ENCODE peak calls at places on chromosomes 16 and 17, in eight cellular contexts. S is upper lobe of right lung; P is SK-N-SH; W is sigmoid colon; Q is effector memory CD4-positive, alpha-beta T cell; O is lower lobe of right lung; F is body of pancreas; X is pancreas. D is an unnamed sample.
A peak's percentile ranks its signal among the peaks of the same experiment; 100 is the strongest.

GRCh38 chr16:24853830-24854229 is 8.1 kb downstream of the SLC5A11 start:
- DNase-seq in Q (no peak), F (no peak), P (peak; percentile 75), X (no peak), S (no peak), W (peak; percentile 70), O (no peak), D (no peak)

GRCh38 chr17:68197997-68198930 is 49.6 kb upstream of the AMZ2 start:
- DNase-seq in W (no peak), X (no peak), S (peak; percentile 64), Q (no peak), O (no peak), F (no peak), P (peak; percentile 46), D (no peak)

GRCh38 chr17:49557204-49558024 is 18.3 kb upstream of the NXPH3 start:
- DNase-seq in W (peak; percentile 73), F (peak; percentile 53), Q (no peak), P (peak; percentile 81), S (no peak), X (no peak), O (no peak), D (peak; percentile 20)

GRCh38 chr17:47834756-47835155 is 3.3 kb downstream of the LRRC46 start:
- DNase-seq in W (no peak), O (no peak), F (no peak), Q (no peak), X (no peak), S (no peak), P (no peak), D (no peak)

GRCh38 chr16:1647904-1648303 is 30.2 kb upstream of the JPT2 start:
- DNase-seq in S (no peak), Q (no peak), F (no peak), W (no peak), P (no peak), O (no peak), X (no peak), D (no peak)

GRCh38 chr16:483351-484075 is 44.0 kb upstream of the CAPN15 start:
- DNase-seq in S (no peak), F (no peak), W (no peak), Q (no peak), P (no peak), O (no peak), X (no peak), D (no peak)

GRCh38 chr16:3020247-3020603 is at the start of gene TNFRSF12A:
- DNase-seq in W (peak; percentile 83), O (peak; percentile 88), S (peak; percentile 91), Q (peak; percentile 61), F (peak; percentile 86), X (peak; percentile 81), P (peak; percentile 95), D (peak; percentile 75)

GRCh38 chr17:76716146-76716833 is 5.5 kb upstream of the MXRA7 start:
- DNase-seq in S (peak; percentile 63), F (peak; percentile 70), Q (peak; percentile 55), X (no peak), P (no peak), W (peak; percentile 77), O (peak; percentile 73), D (peak; percentile 94)

GRCh38 chr16:25151996-25152395 is 40.5 kb downstream of the LCMT1 start:
- DNase-seq in Q (no peak), P (no peak), S (no peak), X (no peak), W (no peak), O (no peak), F (no peak), D (no peak)

GRCh38 chr16:49489686-49490320 is 116.2 kb downstream of the C16orf78 start:
- DNase-seq in O (peak; percentile 19), S (peak; percentile 39), X (no peak), W (peak; percentile 37), F (no peak), Q (no peak), P (no peak), D (no peak)

GRCh38 chr17:70060415-70060814 is 14.6 kb upstream of the KCNJ16 start:
- DNase-seq in X (peak; percentile 41), O (no peak), P (no peak), S (no peak), W (no peak), Q (no peak), F (peak; percentile 57), D (no peak)

GRCh38 chr17:79214940-79215604 is 140.4 kb downstream of the ENGASE start:
- DNase-seq in X (no peak), F (no peak), S (no peak), P (peak; percentile 94), O (no peak), Q (no peak), W (no peak), D (no peak)

GRCh38 chr16:53985865-53986264 is 281.9 kb downstream of the FTO start:
- DNase-seq in X (no peak), O (no peak), Q (no peak), S (no peak), F (no peak), P (no peak), W (no peak), D (no peak)

GRCh38 chr16:48535369-48535787 is 74.6 kb downstream of the N4BP1 start:
- DNase-seq in X (no peak), S (no peak), F (no peak), Q (no peak), W (peak; percentile 59), O (no peak), P (no peak), D (no peak)

GRCh38 chr17:238071-238963 is 56.9 kb upstream of the DOC2B start:
- DNase-seq in W (peak; percentile 40), S (peak; percentile 44), O (peak; percentile 30), F (no peak), P (no peak), Q (no peak), X (no peak), D (peak; percentile 12)

GRCh38 chr16:2468142-2468724 is 2.9 kb upstream of the NTN3 start:
- DNase-seq in S (no peak), P (peak; percentile 75), F (no peak), X (peak; percentile 19), W (no peak), O (no peak), Q (no peak), D (no peak)

GRCh38 chr17:10032142-10032541 is 127.1 kb upstream of the RCVRN start:
- DNase-seq in P (no peak), W (no peak), X (no peak), O (no peak), S (no peak), Q (no peak), F (no peak), D (no peak)

GRCh38 chr17:77560841-77561240 is 397.7 kb upstream of the TNRC6C start:
- DNase-seq in Q (no peak), S (no peak), O (peak; percentile 8), W (no peak), F (no peak), P (no peak), X (no peak), D (no peak)

GRCh38 chr17:32241521-32242094 is 24.0 kb upstream of the RHBDL3 start:
- DNase-seq in F (no peak), X (no peak), W (no peak), P (no peak), Q (no peak), O (no peak), S (no peak), D (no peak)

GRCh38 chr17:72427761-72428109 is 306.9 kb downstream of the SOX9 start:
- DNase-seq in Q (no peak), O (no peak), W (no peak), F (no peak), P (no peak), X (no peak), S (no peak), D (no peak)
- H3K27ac ChIP-seq in Q (no peak overlapping the region), O (no peak overlapping the region), W (no peak overlapping the region), F (peak overlapping the region; percentile 0), P (no peak overlapping the region), X (peak overlapping the region; percentile 39), S (no peak overlapping the region), D (no peak overlapping the region)

GRCh38 chr16:75485230-75486013 is 9.8 kb downstream of the CHST6 start:
- DNase-seq in F (no peak), W (no peak), S (no peak), P (no peak), Q (no peak), X (no peak), O (no peak), D (no peak)
- H3K4me1 ChIP-seq in F (no peaks in the 10 kb centered on the region), W (no peaks in the 10 kb centered on the region), S (no peaks in the 10 kb centered on the region), P (no peaks in the 10 kb centered on the region), Q (no peaks in the 10 kb centered on the region), X (no peaks in the 10 kb centered on the region), O (no peaks in the 10 kb centered on the region), D (no peaks in the 10 kb centered on the region)

GRCh38 chr17:45894022-45894784 is at the start of gene MAPT:
- DNase-seq in X (peak; percentile 91), S (peak; percentile 96), F (peak; percentile 93), O (peak; percentile 92), P (peak; percentile 100), W (peak; percentile 95), Q (peak; percentile 72), D (peak; percentile 81)

GRCh38 chr17:45895969-45896793 is 1.8 kb downstream of the MAPT start:
- DNase-seq in S (no peak), X (no peak), W (no peak), F (no peak), O (no peak), P (peak; percentile 64), Q (no peak), D (no peak)

GRCh38 chr17:45896803-45897693 is 2.7 kb downstream of the MAPT start:
- DNase-seq in X (no peak), F (no peak), S (no peak), W (no peak), Q (no peak), P (no peak), O (no peak), D (no peak)

GRCh38 chr17:45895304-45895968 is 1.1 kb downstream of the MAPT start:
- DNase-seq in S (no peak), X (no peak), F (no peak), P (peak; percentile 91), W (no peak), O (no peak), Q (peak; percentile 11), D (peak; percentile 27)

DNA sequence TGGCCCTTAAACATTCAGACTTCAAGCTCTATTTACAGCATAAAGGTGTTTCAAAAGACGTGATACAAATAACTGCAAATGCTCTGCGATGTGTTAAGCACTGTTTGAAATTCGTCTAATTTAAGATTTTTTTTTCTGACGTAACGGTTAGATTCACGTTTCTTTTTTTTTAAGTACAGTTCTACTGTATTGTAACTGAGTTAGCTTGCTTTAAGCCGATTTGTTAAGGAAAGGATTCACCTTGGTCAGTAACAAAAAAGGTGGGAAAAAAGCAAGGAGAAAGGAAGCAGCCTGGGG is 681 bp upstream of the MAPT start:
- DNase-seq in W (no peak), F (no peak), O (no peak), P (no peak), Q (no peak), X (no peak), S (no peak), D (no peak)
- H3K27me3 ChIP-seq in W (peaks cover 37% of the 10 kb centered on the region), F (no peaks in the 10 kb centered on the region), O (peaks cover 48% of the 10 kb centered on the region), P (peaks cover 37% of the 10 kb centered on the region), Q (peaks cover 17% of the 10 kb centered on the region), X (no peaks in the 10 kb centered on the region), S (peaks cover 42% of the 10 kb centered on the region), D (peaks cover 19% of the 10 kb centered on the region)

DNA sequence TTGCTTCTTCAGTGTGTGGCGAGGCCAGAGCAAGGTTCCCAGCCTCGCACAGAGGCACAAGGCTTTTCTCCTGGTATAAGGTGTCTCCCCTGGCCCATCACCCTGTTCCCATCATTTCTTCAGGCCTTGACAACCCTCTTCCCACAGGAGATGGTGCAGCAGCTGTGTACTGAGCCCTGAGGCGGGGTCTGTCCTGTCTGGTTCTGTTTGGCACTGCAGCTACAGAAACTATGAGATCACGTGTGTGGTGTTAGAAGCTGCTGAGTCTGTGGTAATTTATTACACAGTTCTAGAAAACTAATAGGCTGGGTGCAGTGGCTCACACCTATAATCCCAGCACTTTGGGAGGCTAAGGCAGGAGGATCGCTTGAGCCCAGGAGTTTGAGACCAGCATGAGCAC is 7.2 kb downstream of the PLA2G15 start:
- DNase-seq in W (no peak), F (no peak), S (no peak), O (no peak), P (no peak), X (no peak), Q (no peak), D (no peak)
- H3K27ac ChIP-seq in W (no peak overlapping the region), F (no peak overlapping the region), S (no peak overlapping the region), O (no peak overlapping the region), P (no peak overlapping the region), X (no peak overlapping the region), Q (no peak overlapping the region), D (no peak overlapping the region)